ENCODE peak calls at places on chromosomes 4 and X, in six cellular contexts. I is astrocyte of the spinal cord, Q is suprapubic skin, G is neural progenitor cell, R is epithelial cell of esophagus, Z is GM12878. B is an unnamed sample.

GRCh38 chr4:13920111-13920875 is 292.8 kb upstream of the BOD1L1 start:
- DNase-seq in I (peak), Q (no peak), G (no peak), R (peak), Z (no peak), B (peak)

GRCh38 chr4:10117424-10118354 is 1.1 kb upstream of the WDR1 start:
- DNase-seq in I (peak), Q (no peak), G (peak), R (no peak), Z (peak), B (no peak)

GRCh38 chr4:56372774-56373173 is 14.5 kb downstream of the AASDH start:
- DNase-seq in I (no peak), Q (no peak), G (no peak), R (peak), Z (no peak), B (no peak)

GRCh38 chrX:53714580-53715335 is 28.2 kb upstream of the HUWE1 start:
- DNase-seq in I (peak), Q (no peak), G (no peak), R (peak), Z (peak), B (no peak)

GRCh38 chr4:123449362-123449761 is 52.8 kb downstream of the SPRY1 start:
- DNase-seq in I (no peak), Q (no peak), G (no peak), R (no peak), Z (no peak), B (no peak)

GRCh38 chr4:119823045-119823444 is 194.4 kb upstream of the PDE5A start:
- DNase-seq in I (no peak), Q (no peak), G (no peak), R (no peak), Z (no peak), B (no peak)

GRCh38 chr4:108303488-108304177 is 134.9 kb upstream of the LEF1 start:
- DNase-seq in I (peak), Q (no peak), G (no peak), R (peak), Z (no peak), B (no peak)

GRCh38 chr4:38008493-38009120 is 48.4 kb downstream of the PTTG2 start:
- DNase-seq in I (no peak), Q (no peak), G (no peak), R (no peak), Z (no peak), B (no peak)

GRCh38 chr4:158094413-158095110 is 78.3 kb downstream of the GASK1B start:
- DNase-seq in I (peak), Q (no peak), G (no peak), R (peak), Z (no peak), B (peak)

GRCh38 chr4:78002260-78002659 is 54.9 kb upstream of the FRAS1 start:
- DNase-seq in I (peak), Q (no peak), G (no peak), R (no peak), Z (no peak), B (no peak)

GRCh38 chrX:3939967-3940610 is 226.6 kb upstream of the PRKX start:
- DNase-seq in I (peak), Q (no peak), G (peak), R (peak), Z (no peak), B (no peak)
- TF ChIP-seq CTCF in I (peak), Q (no peak), G (peak), R (peak), Z (peak), B (peak)

GRCh38 chr4:22091351-22091731 is 142.8 kb upstream of the KCNIP4 start:
- DNase-seq in I (no peak), Q (no peak), G (peak), R (no peak), Z (no peak), B (no peak)
- TF ChIP-seq CTCF in I (no peak), Q (no peak), G (peak), R (no peak), Z (no peak), B (no peak)

GRCh38 chrX:111823068-111823467 is 52.9 kb upstream of the TRPC5OS start:
- DNase-seq in I (no peak), Q (no peak), G (peak), R (peak), Z (no peak), B (no peak)
- TF ChIP-seq CTCF in I (peak), Q (no peak), G (peak), R (peak), Z (peak), B (no peak)

GRCh38 chrX:86171366-86171765 is 23.1 kb downstream of the DACH2 start:
- DNase-seq in I (peak), Q (no peak), G (peak), R (peak), Z (no peak), B (no peak)
- TF ChIP-seq CTCF in I (peak), Q (no peak), G (peak), R (peak), Z (peak), B (peak)

DNA sequence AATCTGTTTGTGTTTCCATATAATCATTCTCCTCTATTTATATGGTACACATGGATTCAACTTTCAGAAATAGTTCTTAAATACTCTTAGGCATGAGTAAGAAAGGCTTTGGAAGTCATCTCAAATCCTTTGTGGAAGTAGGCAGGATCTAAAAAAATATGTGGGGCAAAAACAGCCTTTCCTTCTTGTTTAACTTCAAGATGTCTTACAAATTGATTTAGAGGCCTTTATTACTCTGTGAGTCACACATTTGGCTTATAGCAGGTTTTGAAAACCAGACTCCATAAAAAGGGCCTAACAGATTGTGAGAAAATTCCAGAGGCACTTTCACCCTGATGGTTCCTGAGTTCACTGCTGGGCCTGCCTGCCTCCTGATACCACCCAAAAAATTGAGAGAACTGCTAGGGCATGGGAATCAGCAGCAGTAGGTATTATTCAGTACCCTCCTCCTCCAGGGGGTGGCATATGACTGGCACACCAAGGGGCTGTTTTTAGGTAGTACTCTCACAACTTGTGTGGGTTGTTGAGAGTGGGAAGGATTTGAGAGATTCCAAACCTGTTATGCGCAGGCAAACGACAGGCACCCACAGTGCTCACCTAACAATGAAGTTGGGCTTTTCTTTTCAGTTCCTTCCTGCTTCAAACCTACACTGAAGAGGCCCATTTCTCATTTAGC is 162.7 kb upstream of the MBNL3 start:
- DNase-seq in I (peak), Q (no peak), G (no peak), R (no peak), Z (no peak), B (no peak)
- TF ChIP-seq CTCF in I (no peak), Q (no peak), G (peak), R (peak), Z (no peak), B (no peak)

DNA sequence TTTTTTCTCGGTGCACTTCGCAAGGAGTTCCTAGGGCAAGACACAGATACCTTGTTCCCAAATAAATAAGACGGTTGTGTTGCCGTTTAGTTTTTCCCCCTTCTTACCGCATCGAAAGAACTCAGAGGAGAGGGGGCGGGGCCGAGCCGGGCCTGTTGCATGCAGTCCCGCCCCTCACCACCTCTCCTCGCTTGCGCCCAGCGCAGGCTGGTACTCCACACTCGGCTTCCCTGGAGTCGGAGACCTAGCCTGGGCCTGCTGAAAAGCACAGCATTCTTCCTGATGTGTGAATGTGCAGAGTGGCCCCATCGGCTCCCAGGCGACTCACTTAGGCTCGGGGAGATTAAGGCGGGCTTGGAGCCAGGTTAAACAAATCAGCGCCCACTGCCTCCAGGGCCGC is 26.1 kb upstream of the VMA21 start:
- DNase-seq in I (no peak), Q (no peak), G (peak), R (peak), Z (no peak), B (no peak)
- TF ChIP-seq CTCF in I (no peak), Q (no peak), G (peak), R (peak), Z (no peak), B (no peak)

GRCh38 chr4:61924131-61924530 is 724.0 kb downstream of the ADGRL3 start:
- DNase-seq in I (no peak), Q (no peak), G (no peak), R (no peak), Z (no peak), B (no peak)
- TF ChIP-seq CTCF in I (no peak), Q (no peak), G (peak), R (no peak), Z (no peak), B (no peak)

GRCh38 chr4:110009526-110009925 is 96.8 kb downstream of the EGF start:
- DNase-seq in I (no peak), Q (no peak), G (no peak), R (no peak), Z (no peak), B (no peak)

GRCh38 chr4:110008540-110008939 is 95.9 kb downstream of the EGF start:
- DNase-seq in I (no peak), Q (no peak), G (no peak), R (no peak), Z (no peak), B (no peak)

GRCh38 chr4:110007217-110007616 is 94.5 kb downstream of the EGF start:
- DNase-seq in I (no peak), Q (no peak), G (no peak), R (no peak), Z (no peak), B (no peak)

GRCh38 chr4:110003401-110004187 is 90.9 kb downstream of the EGF start:
- DNase-seq in I (no peak), Q (no peak), G (no peak), R (peak), Z (no peak), B (no peak)

GRCh38 chr4:110005461-110006056 is 92.9 kb downstream of the EGF start:
- DNase-seq in I (peak), Q (no peak), G (peak), R (peak), Z (peak), B (no peak)
- TF ChIP-seq CTCF in I (peak), Q (peak), G (peak), R (peak), Z (peak), B (peak)

GRCh38 chr4:114208747-114209146 is 229.3 kb upstream of the ARSJ start:
- DNase-seq in I (peak), Q (no peak), G (no peak), R (peak), Z (no peak), B (no peak)
- TF ChIP-seq CTCF in I (no peak), Q (no peak), G (no peak), R (peak), Z (no peak), B (peak)

GRCh38 chr4:66893807-66894206 is 651.5 kb downstream of the CENPC start:
- DNase-seq in I (no peak), Q (no peak), G (no peak), R (no peak), Z (no peak), B (no peak)
- TF ChIP-seq CTCF in I (no peak), Q (no peak), G (no peak), R (no peak), Z (no peak), B (no peak)